ENCODE peak calls at places on chromosomes 4 and X, in four cellular contexts. M is OCI-LY7, I is neural crest cell, W is MCF 10A. P is an unnamed sample.

GRCh38 chrX:102599950-102600579 is 750 bp downstream of the ARMCX5 start:
- DNase-seq in M (no peak), I (no peak), W (peak), P (no peak)

GRCh38 chr4:78779280-78779679 is 3.1 kb downstream of the BMP2K start:
- DNase-seq in M (no peak), W (peak), I (no peak), P (no peak)

GRCh38 chr4:76083386-76083785 is 8.9 kb downstream of the ART3 start:
- DNase-seq in W (no peak), I (no peak), M (no peak), P (no peak)

GRCh38 chr4:40934671-40935070 is 184.9 kb downstream of the NSUN7 start:
- DNase-seq in M (no peak), W (no peak), I (no peak), P (no peak)

GRCh38 chr4:97639961-97640360 is 503.3 kb downstream of the STPG2 start:
- DNase-seq in M (no peak), I (no peak), W (no peak), P (no peak)

GRCh38 chrX:997631-998137 is 214.8 kb downstream of the CRLF2 start:
- DNase-seq in W (no peak), I (peak), M (no peak), P (no peak)

GRCh38 chrX:17579021-17579420 is 158.3 kb upstream of the SCML1 start:
- DNase-seq in M (no peak), W (no peak), I (no peak), P (no peak)

GRCh38 chrX:101415180-101416130 is 7.4 kb downstream of the HNRNPH2 start:
- DNase-seq in M (peak), I (peak), W (peak), P (peak)

GRCh38 chr4:78056265-78057129 is 626 bp upstream of the FRAS1 start:
- DNase-seq in W (peak), M (peak), I (peak), P (peak)

DNA sequence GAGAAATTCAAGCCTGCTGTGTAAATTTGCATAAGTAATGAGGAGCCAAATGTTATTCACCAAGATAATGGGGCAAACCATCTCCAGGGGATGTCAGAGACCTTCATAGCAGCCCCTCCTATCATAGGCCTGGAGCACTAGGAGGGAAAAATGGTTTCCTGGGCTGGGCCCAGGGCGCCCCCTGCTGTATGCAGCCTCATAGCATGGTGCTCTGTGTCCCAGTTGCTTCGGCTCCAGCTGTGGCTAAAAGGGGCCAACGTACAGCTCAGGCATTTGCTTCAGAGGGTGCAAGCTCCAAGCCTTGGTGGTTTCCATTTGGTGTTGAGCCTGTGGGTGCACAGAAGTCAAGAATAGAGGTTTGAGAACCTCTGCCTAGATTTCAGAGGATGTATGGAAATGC is 859.3 kb downstream of the RPA4 start:
- DNase-seq in M (peak), W (peak), I (no peak), P (no peak)
- TF ChIP-seq CTCF in M (peak), W (no peak), I (peak), P (no peak)

GRCh38 chr4:73434311-73434710 is 1.7 kb upstream of the AFP start:
- DNase-seq in M (peak), W (peak), I (no peak), P (no peak)
- TF ChIP-seq CTCF in M (peak), W (peak), I (peak), P (peak)

DNA sequence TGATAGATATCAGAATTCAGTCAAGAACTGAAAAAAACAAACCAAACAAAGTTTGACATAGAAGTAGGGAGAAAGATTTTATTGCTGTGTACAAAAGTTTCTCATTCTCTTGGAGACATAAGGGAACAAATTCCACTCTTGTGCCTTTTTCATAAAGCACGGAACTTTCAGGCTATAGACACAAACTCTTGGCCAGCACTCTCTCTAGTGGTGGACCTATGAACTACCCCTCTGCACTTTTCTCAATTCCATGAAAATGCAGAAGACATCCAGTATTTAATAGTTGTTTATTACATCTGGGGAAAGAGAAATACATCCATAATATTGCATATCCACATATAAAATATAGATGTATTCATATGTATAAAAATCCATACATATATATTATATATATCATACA is 291.6 kb upstream of the HS3ST1 start:
- DNase-seq in M (no peak), I (no peak), W (peak), P (peak)
- TF ChIP-seq CTCF in M (peak), I (peak), W (peak), P (peak)

GRCh38 chr4:102623622-102624021 is 122.5 kb downstream of the NFKB1 start:
- DNase-seq in M (peak), I (peak), W (peak), P (no peak)
- TF ChIP-seq CTCF in M (peak), I (peak), W (peak), P (no peak)

P was measured in endothelial cell.